ENCODE peak calls at places on chromosomes 6 and 20, in six cellular contexts. F is AG10803; A is fibroblast of villous mesenchyme; Q is stimulated activated CD4-positive, alpha-beta T cell treated with anti-CD3 and anti-CD28 coated beads, Interleukin-12 subunit alpha, Interleukin-12 subunit beta, amount 100 ng/mL, for 24 hours; Z is stimulated activated CD8-positive, alpha-beta memory T cell treated with anti-CD3 and anti-CD28 coated beads, Interleukin-15, amount 100 ng/mL, for 1 hour; H is EL. T is an unnamed sample.

GRCh38 chr6:84033523-84034451 is at the start of gene MRAP2:
- DNase-seq in F (peak), A (no peak), Q (no peak), Z (no peak), H (peak), T (no peak)

GRCh38 chr20:63552481-63553249 is 1.3 kb upstream of the FNDC11 start:
- DNase-seq in F (no peak), A (no peak), Q (no peak), Z (no peak), H (peak), T (no peak)

GRCh38 chr6:7914991-7915789 is 4.6 kb upstream of the TXNDC5 start:
- DNase-seq in F (peak), A (peak), Q (no peak), Z (no peak), H (peak), T (peak)

GRCh38 chr6:79522609-79523008 is 14.6 kb downstream of the LCA5 start:
- DNase-seq in F (no peak), A (no peak), Q (no peak), Z (no peak), H (no peak), T (no peak)

GRCh38 chr20:63360850-63361497 is at the start of gene CHRNA4:
- DNase-seq in F (no peak), A (no peak), Q (no peak), Z (no peak), H (no peak), T (no peak)

GRCh38 chr6:9126845-9127560 is 691.7 kb upstream of the SLC35B3 start:
- DNase-seq in F (peak), A (peak), Q (no peak), Z (no peak), H (peak), T (peak)

GRCh38 chr6:40347571-40348011 is 239.6 kb downstream of the LRFN2 start:
- DNase-seq in F (no peak), A (no peak), Q (no peak), Z (no peak), H (no peak), T (no peak)

GRCh38 chr6:27642744-27643456 is 170.0 kb upstream of the ZNF184 start:
- DNase-seq in F (no peak), A (no peak), Q (no peak), Z (no peak), H (no peak), T (no peak)

GRCh38 chr6:32173051-32173727 is 2.7 kb downstream of the AGPAT1 start:
- DNase-seq in F (no peak), A (no peak), Q (no peak), Z (no peak), H (no peak), T (no peak)

GRCh38 chr20:63828124-63828523 is 2.9 kb downstream of the ZBTB46 start:
- DNase-seq in F (no peak), A (no peak), Q (no peak), Z (no peak), H (no peak), T (no peak)

GRCh38 chr6:137188855-137189254 is 15.4 kb upstream of the IL22RA2 start:
- DNase-seq in F (no peak), A (peak), Q (no peak), Z (no peak), H (peak), T (peak)

GRCh38 chr20:62666736-62667529 is 24.6 kb downstream of the SLCO4A1 start:
- DNase-seq in F (no peak), A (no peak), Q (no peak), Z (no peak), H (no peak), T (no peak)

GRCh38 chr6:33315753-33316602 is 1.6 kb downstream of the ZBTB22 start:
- DNase-seq in F (no peak), A (no peak), Q (no peak), Z (no peak), H (no peak), T (no peak)

GRCh38 chr6:148395583-148396101 is 53.0 kb downstream of the SASH1 start:
- DNase-seq in F (peak), A (no peak), Q (no peak), Z (no peak), H (no peak), T (no peak)

GRCh38 chr6:50958148-50958547 is 139.5 kb downstream of the TFAP2B start:
- DNase-seq in F (no peak), A (no peak), Q (no peak), Z (no peak), H (no peak), T (no peak)

GRCh38 chr20:37804584-37805566 is 98.1 kb upstream of the VSTM2L start:
- DNase-seq in F (no peak), A (peak), Q (no peak), Z (no peak), H (no peak), T (no peak)

GRCh38 chr6:1856381-1856780 is 246.7 kb downstream of the FOXC1 start:
- DNase-seq in F (peak), A (peak), Q (no peak), Z (no peak), H (peak), T (peak)

GRCh38 chr6:7132398-7132797 is 24.6 kb downstream of the RREB1 start:
- DNase-seq in F (no peak), A (no peak), Q (no peak), Z (no peak), H (no peak), T (no peak)

GRCh38 chr6:97427648-97428047 is 144.6 kb upstream of the MMS22L start:
- DNase-seq in F (no peak), A (no peak), Q (no peak), Z (no peak), H (no peak), T (no peak)

GRCh38 chr6:153092082-153093013 is 38.7 kb downstream of the RGS17 start:
- DNase-seq in F (peak), A (peak), Q (no peak), Z (no peak), H (peak), T (peak)

GRCh38 chr6:109117346-109118035 is 22.2 kb downstream of the CEP57L1 start:
- DNase-seq in F (no peak), A (no peak), Q (no peak), Z (no peak), H (no peak), T (no peak)

GRCh38 chr6:150029749-150030148 is 4.4 kb upstream of the RAET1L start:
- DNase-seq in F (no peak), A (no peak), Q (no peak), Z (no peak), H (no peak), T (no peak)

GRCh38 chr6:41757268-41757667 is 10.1 kb upstream of the PGC start:
- DNase-seq in F (no peak), A (no peak), Q (no peak), Z (no peak), H (no peak), T (no peak)

GRCh38 chr20:38430679-38431325 is 4.3 kb downstream of the SNHG17 start:
- DNase-seq in F (peak), A (no peak), Q (no peak), Z (no peak), H (no peak), T (no peak)

GRCh38 chr6:126069457-126069856 is 83.1 kb downstream of the TRMT11 start:
- DNase-seq in F (no peak), A (no peak), Q (no peak), Z (no peak), H (no peak), T (no peak)

GRCh38 chr6:44151348-44152108 is 7.1 kb upstream of the CAPN11 start:
- DNase-seq in F (peak), A (peak), Q (peak), Z (peak), H (peak), T (peak)

T was measured in amniotic epithelial cell.